ENCODE peak calls at places on chromosomes 5 and 9, in six cellular contexts. U, E, R, Z, L and G are unnamed samples.
A peak's percentile ranks its signal among the peaks of the same experiment; 100 is the strongest.

GRCh38 chr5:132850066-132850465 is 16.2 kb downstream of the GDF9 start:
- DNase-seq in U (no peak), E (no peak), R (no peak), Z (no peak), L (no peak), G (no peak)

GRCh38 chr5:75509956-75510355 is 1.5 kb downstream of the CERT1 start:
- DNase-seq in U (peak; percentile 15), E (no peak), R (no peak), Z (peak; percentile 9), L (no peak), G (peak; percentile 20)

GRCh38 chr5:107542831-107543231 is 127.9 kb downstream of the EFNA5 start:
- DNase-seq in U (peak; percentile 25), E (no peak), R (peak; percentile 59), Z (peak; percentile 68), L (no peak), G (peak; percentile 36)

GRCh38 chr9:123820139-123820538 is 109.8 kb downstream of the DENND1A start:
- DNase-seq in U (no peak), E (no peak), R (no peak), Z (no peak), L (no peak), G (no peak)

GRCh38 chr5:17243287-17244063 is 26.0 kb downstream of the BASP1 start:
- DNase-seq in U (no peak), E (no peak), R (no peak), Z (no peak), L (no peak), G (no peak)

GRCh38 chr9:16368425-16369087 is 501.9 kb downstream of the BNC2 start:
- DNase-seq in U (no peak), E (no peak), R (no peak), Z (peak; percentile 93), L (no peak), G (no peak)

GRCh38 chr5:131769961-131770360 is 26.9 kb downstream of the FNIP1 start:
- DNase-seq in U (no peak), E (no peak), R (no peak), Z (no peak), L (no peak), G (no peak)

GRCh38 chr9:34463098-34463900 is 4.7 kb downstream of the DNAI1 start:
- DNase-seq in U (no peak), E (no peak), R (no peak), Z (peak; percentile 83), L (no peak), G (no peak)

GRCh38 chr9:104906441-104907277 is 21.3 kb downstream of the ABCA1 start:
- DNase-seq in U (no peak), E (no peak), R (no peak), Z (peak; percentile 48), L (no peak), G (no peak)
- H3K4me1 ChIP-seq in U (peaks cover 24% of the 10 kb centered on the region), E (no peaks in the 10 kb centered on the region), R (peaks cover 83% of the 10 kb centered on the region), Z (peaks cover 20% of the 10 kb centered on the region), L (peaks cover 3% of the 10 kb centered on the region), G (no peaks in the 10 kb centered on the region)

GRCh38 chr5:138725153-138725884 is 27.9 kb upstream of the CTNNA1 start:
- DNase-seq in U (no peak), E (peak; percentile 73), R (peak; percentile 57), Z (peak; percentile 91), L (no peak), G (no peak)
- TF ChIP-seq CTCF in U (no peak), E (peak; percentile 78), R (peak; percentile 42), Z (peak; percentile 66), L (no peak), G (no peak)

DNA sequence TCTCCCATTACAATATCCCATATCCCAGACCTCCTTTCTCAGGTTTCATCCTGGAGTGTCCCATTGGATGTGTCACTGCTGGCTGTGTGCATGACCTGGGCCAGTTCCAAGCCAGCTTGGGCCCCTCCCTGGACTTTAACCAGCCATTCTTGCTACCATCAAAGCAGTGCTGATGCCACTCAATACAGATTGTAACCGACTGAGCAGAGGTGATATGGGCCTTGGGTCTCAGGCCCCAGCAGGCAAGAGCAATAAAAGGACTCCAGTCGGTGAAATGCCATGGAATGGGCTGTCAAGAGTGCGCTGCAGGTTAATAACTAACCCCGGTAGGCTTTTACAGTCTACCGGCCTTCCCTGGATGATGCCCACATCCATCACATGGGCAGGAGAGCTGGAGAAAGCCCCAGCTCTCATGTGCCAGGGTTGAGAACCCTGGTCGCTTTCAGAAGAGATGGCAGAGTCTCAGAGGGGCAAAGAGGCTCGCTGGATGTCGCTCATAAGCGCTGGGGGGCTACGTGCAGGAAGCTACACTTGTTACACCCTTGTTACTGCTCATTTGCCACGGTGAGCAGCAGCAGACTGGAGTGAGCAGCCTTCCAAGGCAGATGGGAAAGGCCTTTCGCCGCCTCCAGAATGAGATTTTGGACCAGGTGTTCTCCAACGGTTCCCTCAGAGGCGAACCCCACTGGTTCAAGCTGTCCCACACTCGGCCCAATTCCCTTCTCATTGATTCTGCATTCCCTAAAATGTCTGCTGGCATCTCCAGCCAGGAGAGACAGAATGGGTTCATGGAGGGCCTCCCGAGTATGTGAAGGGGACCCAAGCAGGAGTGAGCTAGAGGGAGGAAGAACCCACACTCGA is 13.2 kb downstream of the EPB41L4B start:
- DNase-seq in U (peak; percentile 94), E (no peak), R (no peak), Z (peak; percentile 78), L (no peak), G (peak; percentile 90)
- H3K4me1 ChIP-seq in U (peaks cover 58% of the 10 kb centered on the region), E (no peaks in the 10 kb centered on the region), R (peaks cover 6% of the 10 kb centered on the region), Z (peaks cover 25% of the 10 kb centered on the region), L (no peaks in the 10 kb centered on the region), G (peaks cover 21% of the 10 kb centered on the region)

GRCh38 chr5:87705876-87706275 is 293.1 kb upstream of the CCNH start:
- DNase-seq in U (no peak), E (no peak), R (no peak), Z (no peak), L (no peak), G (no peak)
- TF ChIP-seq CTCF in U (no peak), E (no peak), R (no peak), Z (no peak), L (no peak), G (no peak)